ENCODE peak calls at places on chromosomes 2 and 18, in four cellular contexts. One of them, this sample, is unnamed.

GRCh38 chr18:63062246-63062645 is 257.3 kb downstream of the BCL2 start:
- DNase-seq in PC-9: no peak
- DNase-seq in HepG2: no peak
- DNase-seq in adrenal gland: no peak
- DNase-seq in this sample: no peak

GRCh38 chr2:105257981-105258380 is 16.4 kb downstream of the GPR45 start:
- DNase-seq in PC-9: no peak
- DNase-seq in HepG2: no peak
- DNase-seq in adrenal gland: no peak
- DNase-seq in this sample: no peak

GRCh38 chr2:96642564-96643350 is at the start of gene FER1L5:
- DNase-seq in adrenal gland: no peak
- DNase-seq in HepG2: no peak
- DNase-seq in PC-9: no peak
- DNase-seq in this sample: peak; percentile 37

GRCh38 chr2:71455741-71456569 is 2.6 kb downstream of the DYSF start:
- DNase-seq in PC-9: no peak
- DNase-seq in adrenal gland: no peak
- DNase-seq in HepG2: peak; percentile 65
- DNase-seq in this sample: no peak

GRCh38 chr2:231190531-231191197 is 7.8 kb upstream of the ARMC9 start:
- DNase-seq in PC-9: peak; percentile 45
- DNase-seq in adrenal gland: peak; percentile 77
- DNase-seq in HepG2: no peak
- DNase-seq in this sample: peak; percentile 86

GRCh38 chr2:144659731-144660275 is 139.9 kb upstream of the ZEB2 start:
- DNase-seq in HepG2: no peak
- DNase-seq in PC-9: peak; percentile 72
- DNase-seq in adrenal gland: peak; percentile 34
- DNase-seq in this sample: no peak

GRCh38 chr18:54671291-54671881 is 80.3 kb downstream of the DYNAP start:
- DNase-seq in PC-9: no peak
- DNase-seq in HepG2: peak; percentile 19
- DNase-seq in adrenal gland: no peak
- DNase-seq in this sample: no peak

GRCh38 chr2:191845248-191845715 is 1.6 kb downstream of the CAVIN2 start:
- DNase-seq in PC-9: no peak
- DNase-seq in HepG2: peak; percentile 66
- DNase-seq in adrenal gland: no peak
- DNase-seq in this sample: peak; percentile 42

GRCh38 chr2:80392446-80392845 is 87.9 kb upstream of the LRRTM1 start:
- DNase-seq in PC-9: no peak
- DNase-seq in adrenal gland: no peak
- DNase-seq in HepG2: no peak
- DNase-seq in this sample: no peak

GRCh38 chr2:1991126-1991525 is 246.8 kb upstream of the PXDN start:
- DNase-seq in PC-9: no peak
- DNase-seq in adrenal gland: no peak
- DNase-seq in HepG2: no peak
- DNase-seq in this sample: no peak

GRCh38 chr2:240960963-240961876 is 37.2 kb upstream of the SNED1 start:
- DNase-seq in PC-9: no peak
- DNase-seq in HepG2: peak; percentile 86
- DNase-seq in adrenal gland: no peak
- DNase-seq in this sample: no peak

GRCh38 chr2:240958366-240959213 is 39.8 kb upstream of the SNED1 start:
- DNase-seq in PC-9: no peak
- DNase-seq in HepG2: no peak
- DNase-seq in adrenal gland: peak; percentile 22
- DNase-seq in this sample: peak; percentile 19

GRCh38 chr2:240960309-240960962 is 38.0 kb upstream of the SNED1 start:
- DNase-seq in adrenal gland: peak; percentile 71
- DNase-seq in PC-9: no peak
- DNase-seq in HepG2: peak; percentile 97
- DNase-seq in this sample: peak; percentile 78

GRCh38 chr2:240959214-240959940 is 39.0 kb upstream of the SNED1 start:
- DNase-seq in HepG2: no peak
- DNase-seq in PC-9: no peak
- DNase-seq in adrenal gland: no peak
- DNase-seq in this sample: no peak

GRCh38 chr2:240959941-240960308 is 38.5 kb upstream of the SNED1 start:
- DNase-seq in HepG2: no peak
- DNase-seq in adrenal gland: peak; percentile 25
- DNase-seq in PC-9: no peak
- DNase-seq in this sample: no peak
- H3K4me1 ChIP-seq in HepG2: peaks cover 73% of the 10 kb centered on the region
- H3K4me1 ChIP-seq in adrenal gland: peaks cover 36% of the 10 kb centered on the region
- H3K4me1 ChIP-seq in PC-9: no peaks in the 10 kb centered on the region
- H3K4me1 ChIP-seq in this sample: peaks cover 6% of the 10 kb centered on the region

GRCh38 chr18:66534110-66534509 is 69.8 kb downstream of the CDH19 start:
- DNase-seq in PC-9: no peak
- DNase-seq in adrenal gland: no peak
- DNase-seq in HepG2: no peak
- DNase-seq in this sample: no peak

GRCh38 chr18:66533693-66534092 is 70.2 kb downstream of the CDH19 start:
- DNase-seq in PC-9: no peak
- DNase-seq in adrenal gland: no peak
- DNase-seq in HepG2: no peak
- DNase-seq in this sample: no peak
- TF ChIP-seq CTCF in PC-9: no peak
- TF ChIP-seq CTCF in adrenal gland: no peak
- TF ChIP-seq CTCF in HepG2: no peak
- TF ChIP-seq CTCF in this sample: no peak

GRCh38 chr2:213229814-213230213 is 54.5 kb upstream of the SPAG16 start:
- DNase-seq in adrenal gland: no peak
- DNase-seq in HepG2: peak; percentile 42
- DNase-seq in PC-9: no peak
- DNase-seq in this sample: no peak
- H3K4me1 ChIP-seq in adrenal gland: no peaks in the 10 kb centered on the region
- H3K4me1 ChIP-seq in HepG2: peaks cover 6% of the 10 kb centered on the region
- H3K4me1 ChIP-seq in PC-9: no peaks in the 10 kb centered on the region
- H3K4me1 ChIP-seq in this sample: no peaks in the 10 kb centered on the region

GRCh38 chr2:181738074-181738473 is 57.8 kb upstream of the NEUROD1 start:
- DNase-seq in adrenal gland: no peak
- DNase-seq in PC-9: no peak
- DNase-seq in HepG2: no peak
- DNase-seq in this sample: no peak
- TF ChIP-seq CTCF in adrenal gland: no peak
- TF ChIP-seq CTCF in PC-9: peak; percentile 59
- TF ChIP-seq CTCF in HepG2: peak; percentile 44
- TF ChIP-seq CTCF in this sample: no peak

GRCh38 chr2:162091325-162092007 is 17.5 kb upstream of the DPP4 start:
- DNase-seq in adrenal gland: no peak
- DNase-seq in HepG2: peak; percentile 81
- DNase-seq in PC-9: no peak
- DNase-seq in this sample: no peak

GRCh38 chr2:162090109-162090508 is 16.1 kb upstream of the DPP4 start:
- DNase-seq in PC-9: no peak
- DNase-seq in HepG2: no peak
- DNase-seq in adrenal gland: no peak
- DNase-seq in this sample: no peak

GRCh38 chr2:162085090-162085891 is 11.3 kb upstream of the DPP4 start:
- DNase-seq in adrenal gland: no peak
- DNase-seq in HepG2: peak; percentile 85
- DNase-seq in PC-9: no peak
- DNase-seq in this sample: no peak

GRCh38 chr2:162084561-162084960 is 10.5 kb upstream of the DPP4 start:
- DNase-seq in adrenal gland: no peak
- DNase-seq in PC-9: no peak
- DNase-seq in HepG2: no peak
- DNase-seq in this sample: no peak

GRCh38 chr2:162086904-162087303 is 12.9 kb upstream of the DPP4 start:
- DNase-seq in HepG2: no peak
- DNase-seq in adrenal gland: no peak
- DNase-seq in PC-9: no peak
- DNase-seq in this sample: no peak
- H3K4me1 ChIP-seq in HepG2: peaks cover 65% of the 10 kb centered on the region
- H3K4me1 ChIP-seq in adrenal gland: peaks cover 6% of the 10 kb centered on the region
- H3K4me1 ChIP-seq in PC-9: peaks cover 8% of the 10 kb centered on the region
- H3K4me1 ChIP-seq in this sample: no peaks in the 10 kb centered on the region

GRCh38 chr18:75247041-75247551 is 36.5 kb downstream of the TSHZ1 start:
- DNase-seq in HepG2: no peak
- DNase-seq in PC-9: no peak
- DNase-seq in adrenal gland: no peak
- DNase-seq in this sample: no peak
- TF ChIP-seq CTCF in HepG2: no peak
- TF ChIP-seq CTCF in PC-9: no peak
- TF ChIP-seq CTCF in adrenal gland: no peak
- TF ChIP-seq CTCF in this sample: no peak

DNA sequence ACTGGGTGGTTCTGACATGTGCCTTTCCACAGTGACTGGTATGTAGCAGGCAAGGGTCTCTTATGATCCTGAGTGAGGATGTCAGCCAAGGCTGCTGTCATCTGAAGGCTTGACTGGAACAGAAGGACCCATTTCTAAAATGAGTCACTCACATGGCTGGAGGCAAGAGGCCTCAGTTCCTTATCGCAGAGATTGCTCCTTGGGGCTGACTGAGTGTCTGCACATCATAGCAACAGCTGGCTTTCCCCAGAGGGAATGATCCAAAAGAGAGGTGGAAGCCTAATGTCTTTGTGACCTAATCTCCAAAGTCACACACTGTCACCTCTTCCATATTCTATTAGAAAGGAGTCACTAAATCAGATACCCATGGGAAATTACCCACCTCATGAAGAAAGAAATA is 114.0 kb downstream of the NEDD4L start:
- DNase-seq in HepG2: no peak
- DNase-seq in PC-9: no peak
- DNase-seq in adrenal gland: peak; percentile 9
- DNase-seq in this sample: no peak
- H3K4me1 ChIP-seq in HepG2: peaks cover 13% of the 10 kb centered on the region
- H3K4me1 ChIP-seq in PC-9: no peaks in the 10 kb centered on the region
- H3K4me1 ChIP-seq in adrenal gland: peaks cover 9% of the 10 kb centered on the region
- H3K4me1 ChIP-seq in this sample: no peaks in the 10 kb centered on the region